ENCODE peak calls at places on chromosomes 11 and 22, in five cellular contexts. One of them, this sample, is unnamed.

GRCh38 chr11:100849009-100849913 is 162.2 kb downstream of the ARHGAP42 start:
- ATAC-seq in HCT116: no peak
- ATAC-seq in HepG2: peak
- ATAC-seq in GM12878: no peak
- ATAC-seq in upper lobe of left lung: no peak
- ATAC-seq in this sample: no peak

GRCh38 chr11:11149671-11150459 is 203.2 kb downstream of the CSNK2A3 start:
- ATAC-seq in HCT116: no peak
- ATAC-seq in HepG2: no peak
- ATAC-seq in GM12878: no peak
- ATAC-seq in upper lobe of left lung: no peak
- ATAC-seq in this sample: no peak

GRCh38 chr11:12288212-12288933 is 89.0 kb upstream of the PARVA start:
- ATAC-seq in HCT116: peak
- ATAC-seq in HepG2: peak
- ATAC-seq in GM12878: peak
- ATAC-seq in upper lobe of left lung: peak
- ATAC-seq in this sample: peak

GRCh38 chr11:91394073-91394717 is 830.4 kb upstream of the FAT3 start:
- ATAC-seq in HCT116: no peak
- ATAC-seq in HepG2: no peak
- ATAC-seq in GM12878: peak
- ATAC-seq in upper lobe of left lung: no peak
- ATAC-seq in this sample: no peak

GRCh38 chr22:44245438-44245837 is 64.7 kb downstream of the PARVG start:
- ATAC-seq in HCT116: no peak
- ATAC-seq in HepG2: no peak
- ATAC-seq in GM12878: no peak
- ATAC-seq in upper lobe of left lung: no peak
- ATAC-seq in this sample: no peak

GRCh38 chr11:116257092-116257491 is 515.7 kb downstream of the BUD13 start:
- ATAC-seq in HCT116: peak
- ATAC-seq in HepG2: no peak
- ATAC-seq in GM12878: peak
- ATAC-seq in upper lobe of left lung: no peak
- ATAC-seq in this sample: no peak

GRCh38 chr11:19917069-19917468 is 204.4 kb downstream of the NAV2 start:
- ATAC-seq in HCT116: no peak
- ATAC-seq in HepG2: no peak
- ATAC-seq in GM12878: no peak
- ATAC-seq in upper lobe of left lung: no peak
- ATAC-seq in this sample: no peak

GRCh38 chr11:35035894-35036408 is 103.0 kb upstream of the CD44 start:
- ATAC-seq in HCT116: no peak
- ATAC-seq in HepG2: no peak
- ATAC-seq in GM12878: peak
- ATAC-seq in upper lobe of left lung: no peak
- ATAC-seq in this sample: no peak

GRCh38 chr11:3665336-3666022 is 5.7 kb downstream of the CHRNA10 start:
- ATAC-seq in HCT116: no peak
- ATAC-seq in HepG2: no peak
- ATAC-seq in GM12878: no peak
- ATAC-seq in upper lobe of left lung: no peak
- ATAC-seq in this sample: no peak

GRCh38 chr11:72807021-72807693 is 7.1 kb upstream of the ATG16L2 start:
- ATAC-seq in HCT116: no peak
- ATAC-seq in HepG2: peak
- ATAC-seq in GM12878: no peak
- ATAC-seq in upper lobe of left lung: peak
- ATAC-seq in this sample: peak

GRCh38 chr22:24716602-24717001 is 57.9 kb downstream of the PIWIL3 start:
- ATAC-seq in HCT116: no peak
- ATAC-seq in HepG2: no peak
- ATAC-seq in GM12878: no peak
- ATAC-seq in upper lobe of left lung: no peak
- ATAC-seq in this sample: no peak

GRCh38 chr11:128151338-128151737 is 436.0 kb downstream of the ETS1 start:
- ATAC-seq in HCT116: no peak
- ATAC-seq in HepG2: no peak
- ATAC-seq in GM12878: no peak
- ATAC-seq in upper lobe of left lung: no peak
- ATAC-seq in this sample: no peak

GRCh38 chr11:8477680-8478079 is 116.3 kb downstream of the STK33 start:
- ATAC-seq in HCT116: no peak
- ATAC-seq in HepG2: no peak
- ATAC-seq in GM12878: peak
- ATAC-seq in upper lobe of left lung: no peak
- ATAC-seq in this sample: no peak

GRCh38 chr11:69121621-69122336 is 34.0 kb upstream of the SMIM38 start:
- ATAC-seq in HCT116: peak
- ATAC-seq in HepG2: no peak
- ATAC-seq in GM12878: no peak
- ATAC-seq in upper lobe of left lung: no peak
- ATAC-seq in this sample: peak

GRCh38 chr11:119015054-119015611 is 3.0 kb downstream of the RPS25 start:
- ATAC-seq in HCT116: peak
- ATAC-seq in HepG2: peak
- ATAC-seq in GM12878: no peak
- ATAC-seq in upper lobe of left lung: no peak
- ATAC-seq in this sample: no peak

GRCh38 chr11:19988598-19988997 is 171.7 kb downstream of the DBX1 start:
- ATAC-seq in HCT116: no peak
- ATAC-seq in HepG2: no peak
- ATAC-seq in GM12878: no peak
- ATAC-seq in upper lobe of left lung: peak
- ATAC-seq in this sample: peak

GRCh38 chr11:2489103-2489502 is 44.3 kb downstream of the KCNQ1 start:
- ATAC-seq in HCT116: no peak
- ATAC-seq in HepG2: no peak
- ATAC-seq in GM12878: no peak
- ATAC-seq in upper lobe of left lung: no peak
- ATAC-seq in this sample: no peak

GRCh38 chr11:65565624-65566453 is 4.4 kb upstream of the ZNRD2 start:
- ATAC-seq in HCT116: no peak
- ATAC-seq in HepG2: no peak
- ATAC-seq in GM12878: no peak
- ATAC-seq in upper lobe of left lung: no peak
- ATAC-seq in this sample: no peak

GRCh38 chr11:7656704-7657103 is 16.6 kb downstream of the CYB5R2 start:
- ATAC-seq in HCT116: no peak
- ATAC-seq in HepG2: peak
- ATAC-seq in GM12878: no peak
- ATAC-seq in upper lobe of left lung: peak
- ATAC-seq in this sample: peak

GRCh38 chr11:5007561-5007960 is 12.9 kb downstream of the OR51L1 start:
- ATAC-seq in HCT116: peak
- ATAC-seq in HepG2: no peak
- ATAC-seq in GM12878: peak
- ATAC-seq in upper lobe of left lung: no peak
- ATAC-seq in this sample: no peak

GRCh38 chr11:21948876-21949275 is 244.0 kb upstream of the ANO5 start:
- ATAC-seq in HCT116: no peak
- ATAC-seq in HepG2: no peak
- ATAC-seq in GM12878: no peak
- ATAC-seq in upper lobe of left lung: no peak
- ATAC-seq in this sample: no peak

GRCh38 chr11:129236850-129237249 is 44.7 kb upstream of the ARHGAP32 start:
- ATAC-seq in HCT116: no peak
- ATAC-seq in HepG2: no peak
- ATAC-seq in GM12878: no peak
- ATAC-seq in upper lobe of left lung: no peak
- ATAC-seq in this sample: no peak

GRCh38 chr11:46159694-46160093 is 38.4 kb upstream of the PHF21A start:
- ATAC-seq in HCT116: no peak
- ATAC-seq in HepG2: no peak
- ATAC-seq in GM12878: no peak
- ATAC-seq in upper lobe of left lung: no peak
- ATAC-seq in this sample: no peak

GRCh38 chr22:24435861-24436351 is 8.5 kb downstream of the ADORA2A start:
- ATAC-seq in HCT116: no peak
- ATAC-seq in HepG2: no peak
- ATAC-seq in GM12878: no peak
- ATAC-seq in upper lobe of left lung: no peak
- ATAC-seq in this sample: no peak

GRCh38 chr11:85844439-85845051 is 10.6 kb upstream of the CCDC83 start:
- ATAC-seq in HCT116: peak
- ATAC-seq in HepG2: no peak
- ATAC-seq in GM12878: peak
- ATAC-seq in upper lobe of left lung: peak
- ATAC-seq in this sample: no peak

GRCh38 chr11:130804306-130805077 is 111.8 kb downstream of the SNX19 start:
- ATAC-seq in HCT116: no peak
- ATAC-seq in HepG2: no peak
- ATAC-seq in GM12878: peak
- ATAC-seq in upper lobe of left lung: no peak
- ATAC-seq in this sample: no peak

GRCh38 chr22:26800858-26801257 is 143.5 kb downstream of the MIAT start:
- ATAC-seq in HCT116: no peak
- ATAC-seq in HepG2: no peak
- ATAC-seq in GM12878: no peak
- ATAC-seq in upper lobe of left lung: no peak
- ATAC-seq in this sample: no peak

GRCh38 chr11:5226732-5227327 is at the start of gene HBB:
- ATAC-seq in HCT116: no peak
- ATAC-seq in HepG2: no peak
- ATAC-seq in GM12878: no peak
- ATAC-seq in upper lobe of left lung: peak
- ATAC-seq in this sample: no peak

GRCh38 chr11:33616552-33616951 is 84.1 kb downstream of the C11orf91 start:
- ATAC-seq in HCT116: no peak
- ATAC-seq in HepG2: no peak
- ATAC-seq in GM12878: no peak
- ATAC-seq in upper lobe of left lung: no peak
- ATAC-seq in this sample: no peak
- TF ChIP-seq CTCF in HCT116: no peak
- TF ChIP-seq CTCF in HepG2: no peak
- TF ChIP-seq CTCF in GM12878: no peak
- TF ChIP-seq CTCF in upper lobe of left lung: no peak
- TF ChIP-seq CTCF in this sample: no peak

DNA sequence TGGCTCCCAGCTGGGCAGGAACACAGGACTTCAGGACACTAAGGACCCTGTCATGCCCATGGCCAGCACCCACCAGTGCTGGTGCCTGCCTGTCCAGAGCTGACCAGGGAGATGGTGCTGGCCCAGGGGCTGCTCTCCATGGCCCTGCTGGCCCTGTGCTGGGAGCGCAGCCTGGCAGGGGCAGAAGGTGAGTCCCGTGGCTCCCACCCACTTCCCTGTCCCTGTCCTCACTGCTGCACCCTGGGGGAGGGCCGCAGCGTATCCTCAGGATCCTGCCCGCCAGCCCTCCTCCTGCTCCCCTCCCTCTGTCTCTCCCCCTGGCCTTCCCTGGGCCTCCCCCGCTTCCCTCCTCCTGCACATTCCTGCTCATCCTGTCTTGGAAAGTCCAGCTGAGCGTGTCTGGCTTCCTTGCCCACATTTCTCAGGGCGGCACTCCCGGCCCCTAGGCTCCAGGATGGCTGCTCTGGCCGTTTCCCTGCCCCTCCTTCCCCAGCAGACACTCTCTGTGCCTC is 8.7 kb downstream of the CSF2RB start:
- ATAC-seq in HCT116: peak
- ATAC-seq in HepG2: peak
- ATAC-seq in GM12878: peak
- ATAC-seq in upper lobe of left lung: peak
- ATAC-seq in this sample: peak
- TF ChIP-seq POLR2AphosphoS5 in HCT116: no peak
- TF ChIP-seq POLR2AphosphoS5 in HepG2: no peak
- TF ChIP-seq POLR2AphosphoS5 in GM12878: no peak
- TF ChIP-seq POLR2AphosphoS5 in upper lobe of left lung: no peak
- TF ChIP-seq POLR2AphosphoS5 in this sample: no peak

GRCh38 chr22:22909605-22910271 is 22.1 kb downstream of the IGLL5 start:
- ATAC-seq in HCT116: no peak
- ATAC-seq in HepG2: no peak
- ATAC-seq in GM12878: no peak
- ATAC-seq in upper lobe of left lung: no peak
- ATAC-seq in this sample: no peak

GRCh38 chr22:22908941-22909604 is 21.5 kb downstream of the IGLL5 start:
- ATAC-seq in HCT116: no peak
- ATAC-seq in HepG2: no peak
- ATAC-seq in GM12878: no peak
- ATAC-seq in upper lobe of left lung: no peak
- ATAC-seq in this sample: no peak

GRCh38 chr22:22907551-22908494 is 20.2 kb downstream of the IGLL5 start:
- ATAC-seq in HCT116: no peak
- ATAC-seq in HepG2: no peak
- ATAC-seq in GM12878: no peak
- ATAC-seq in upper lobe of left lung: no peak
- ATAC-seq in this sample: no peak

GRCh38 chr22:22906907-22907550 is 19.4 kb downstream of the IGLL5 start:
- ATAC-seq in HCT116: no peak
- ATAC-seq in HepG2: no peak
- ATAC-seq in GM12878: no peak
- ATAC-seq in upper lobe of left lung: no peak
- ATAC-seq in this sample: no peak

DNA sequence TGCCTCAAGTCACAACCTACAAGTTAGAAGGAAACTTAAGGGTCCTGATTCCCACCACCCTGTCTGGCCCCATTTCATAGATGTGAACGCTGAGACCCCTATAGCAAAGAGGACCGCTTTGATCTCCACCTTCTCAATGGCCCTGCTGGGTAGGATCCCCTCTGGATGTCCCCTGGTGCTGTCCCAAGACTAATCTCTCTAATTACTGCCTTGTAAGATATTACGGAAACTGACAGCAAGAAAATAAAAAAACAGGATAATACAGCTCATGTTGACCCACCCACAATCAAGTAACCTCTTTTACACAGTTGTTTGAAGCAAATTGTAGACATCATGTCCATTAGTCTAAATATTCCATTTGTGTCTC is 20.9 kb downstream of the IGLL5 start:
- ATAC-seq in HCT116: no peak
- ATAC-seq in HepG2: no peak
- ATAC-seq in GM12878: no peak
- ATAC-seq in upper lobe of left lung: no peak
- ATAC-seq in this sample: no peak
- TF ChIP-seq CTCF in HCT116: no peak
- TF ChIP-seq CTCF in HepG2: no peak
- TF ChIP-seq CTCF in GM12878: no peak
- TF ChIP-seq CTCF in upper lobe of left lung: no peak
- TF ChIP-seq CTCF in this sample: no peak

GRCh38 chr22:38314140-38314991 is 2.9 kb downstream of the CSNK1E start:
- ATAC-seq in HCT116: no peak
- ATAC-seq in HepG2: no peak
- ATAC-seq in GM12878: peak
- ATAC-seq in upper lobe of left lung: no peak
- ATAC-seq in this sample: no peak

GRCh38 chr22:38313384-38313955 is 3.8 kb downstream of the CSNK1E start:
- ATAC-seq in HCT116: no peak
- ATAC-seq in HepG2: no peak
- ATAC-seq in GM12878: peak
- ATAC-seq in upper lobe of left lung: no peak
- ATAC-seq in this sample: peak

GRCh38 chr22:38315801-38316339 is 1.4 kb downstream of the CSNK1E start:
- ATAC-seq in HCT116: no peak
- ATAC-seq in HepG2: no peak
- ATAC-seq in GM12878: peak
- ATAC-seq in upper lobe of left lung: no peak
- ATAC-seq in this sample: no peak

GRCh38 chr22:38316340-38317236 is 645 bp downstream of the CSNK1E start:
- ATAC-seq in HCT116: peak
- ATAC-seq in HepG2: peak
- ATAC-seq in GM12878: peak
- ATAC-seq in upper lobe of left lung: peak
- ATAC-seq in this sample: peak

GRCh38 chr22:38314992-38315800 is 2.0 kb downstream of the CSNK1E start:
- ATAC-seq in HCT116: no peak
- ATAC-seq in HepG2: peak
- ATAC-seq in GM12878: peak
- ATAC-seq in upper lobe of left lung: no peak
- ATAC-seq in this sample: no peak
- TF ChIP-seq POLR2AphosphoS5 in HCT116: no peak
- TF ChIP-seq POLR2AphosphoS5 in HepG2: no peak
- TF ChIP-seq POLR2AphosphoS5 in GM12878: no peak
- TF ChIP-seq POLR2AphosphoS5 in upper lobe of left lung: no peak
- TF ChIP-seq POLR2AphosphoS5 in this sample: no peak